ENCODE peak calls at places on chromosome 12, in five cellular contexts. One of them, this sample, is unnamed.

GRCh38 chr12:121255433-121255832 is 41.1 kb downstream of the CAMKK2 start:
- DNase-seq in omental fat pad: no peak
- DNase-seq in astrocyte of the spinal cord: no peak
- DNase-seq in stimulated activated CD8-positive, alpha-beta memory T cell treated with anti-CD3 and anti-CD28 coated beads, Interleukin-15, amount 100 ng/mL, for 1 hour: no peak
- DNase-seq in bronchial epithelial cell: no peak
- DNase-seq in this sample: no peak

GRCh38 chr12:120763250-120763649 is 37.6 kb downstream of the ACADS start:
- DNase-seq in omental fat pad: no peak
- DNase-seq in bronchial epithelial cell: no peak
- DNase-seq in astrocyte of the spinal cord: no peak
- DNase-seq in stimulated activated CD8-positive, alpha-beta memory T cell treated with anti-CD3 and anti-CD28 coated beads, Interleukin-15, amount 100 ng/mL, for 1 hour: no peak
- DNase-seq in this sample: no peak

GRCh38 chr12:131388164-131388795 is 322.6 kb upstream of the SFSWAP start:
- DNase-seq in astrocyte of the spinal cord: no peak
- DNase-seq in bronchial epithelial cell: no peak
- DNase-seq in omental fat pad: no peak
- DNase-seq in stimulated activated CD8-positive, alpha-beta memory T cell treated with anti-CD3 and anti-CD28 coated beads, Interleukin-15, amount 100 ng/mL, for 1 hour: no peak
- DNase-seq in this sample: no peak

GRCh38 chr12:3218846-3219632 is 141.9 kb downstream of the TSPAN9 start:
- DNase-seq in stimulated activated CD8-positive, alpha-beta memory T cell treated with anti-CD3 and anti-CD28 coated beads, Interleukin-15, amount 100 ng/mL, for 1 hour: no peak
- DNase-seq in bronchial epithelial cell: no peak
- DNase-seq in astrocyte of the spinal cord: no peak
- DNase-seq in omental fat pad: no peak
- DNase-seq in this sample: no peak

GRCh38 chr12:16531623-16532022 is 74.3 kb downstream of the LMO3 start:
- DNase-seq in bronchial epithelial cell: peak; percentile 44
- DNase-seq in astrocyte of the spinal cord: peak; percentile 15
- DNase-seq in omental fat pad: no peak
- DNase-seq in stimulated activated CD8-positive, alpha-beta memory T cell treated with anti-CD3 and anti-CD28 coated beads, Interleukin-15, amount 100 ng/mL, for 1 hour: no peak
- DNase-seq in this sample: no peak

GRCh38 chr12:12839886-12840285 is 26.7 kb downstream of the DDX47 start:
- DNase-seq in bronchial epithelial cell: peak; percentile 84
- DNase-seq in stimulated activated CD8-positive, alpha-beta memory T cell treated with anti-CD3 and anti-CD28 coated beads, Interleukin-15, amount 100 ng/mL, for 1 hour: no peak
- DNase-seq in omental fat pad: no peak
- DNase-seq in astrocyte of the spinal cord: peak; percentile 87
- DNase-seq in this sample: no peak

GRCh38 chr12:90085491-90086274 is 377.0 kb upstream of the ATP2B1 start:
- DNase-seq in bronchial epithelial cell: peak; percentile 28
- DNase-seq in stimulated activated CD8-positive, alpha-beta memory T cell treated with anti-CD3 and anti-CD28 coated beads, Interleukin-15, amount 100 ng/mL, for 1 hour: no peak
- DNase-seq in omental fat pad: no peak
- DNase-seq in astrocyte of the spinal cord: no peak
- DNase-seq in this sample: no peak

GRCh38 chr12:57216931-57217871 is 607 bp downstream of the NXPH4 start:
- DNase-seq in stimulated activated CD8-positive, alpha-beta memory T cell treated with anti-CD3 and anti-CD28 coated beads, Interleukin-15, amount 100 ng/mL, for 1 hour: no peak
- DNase-seq in omental fat pad: no peak
- DNase-seq in astrocyte of the spinal cord: no peak
- DNase-seq in bronchial epithelial cell: no peak
- DNase-seq in this sample: peak; percentile 62

GRCh38 chr12:120012067-120012621 is 23.1 kb downstream of the BICDL1 start:
- DNase-seq in omental fat pad: no peak
- DNase-seq in stimulated activated CD8-positive, alpha-beta memory T cell treated with anti-CD3 and anti-CD28 coated beads, Interleukin-15, amount 100 ng/mL, for 1 hour: peak; percentile 56
- DNase-seq in bronchial epithelial cell: peak; percentile 36
- DNase-seq in astrocyte of the spinal cord: no peak
- DNase-seq in this sample: peak; percentile 34

GRCh38 chr12:118304093-118304492 is 68.6 kb downstream of the TAOK3 start:
- DNase-seq in stimulated activated CD8-positive, alpha-beta memory T cell treated with anti-CD3 and anti-CD28 coated beads, Interleukin-15, amount 100 ng/mL, for 1 hour: no peak
- DNase-seq in astrocyte of the spinal cord: no peak
- DNase-seq in bronchial epithelial cell: no peak
- DNase-seq in omental fat pad: no peak
- DNase-seq in this sample: no peak